ENCODE peak calls at places on chromosomes 5 and 9, in six cellular contexts. Z is Peyer's patch, B is A549, A is body of pancreas, R is adrenal gland, S is esophagus squamous epithelium. M is an unnamed sample.

GRCh38 chr9:137406876-137407589 is 15.9 kb downstream of the EXD3 start:
- DNase-seq in R (peak), A (peak), Z (peak), B (peak), S (no peak), M (no peak)

GRCh38 chr5:154485092-154485491 is 7.1 kb upstream of the HAND1 start:
- DNase-seq in S (no peak), B (no peak), Z (no peak), A (no peak), R (no peak), M (no peak)

GRCh38 chr9:134391319-134392231 is 65.3 kb downstream of the RXRA start:
- DNase-seq in S (no peak), R (no peak), B (no peak), A (no peak), Z (peak), M (no peak)

GRCh38 chr9:10525972-10526371 is 86.8 kb downstream of the PTPRD start:
- DNase-seq in B (no peak), Z (no peak), R (no peak), S (no peak), A (no peak), M (no peak)

GRCh38 chr9:89362647-89363310 is 44.5 kb downstream of the SECISBP2 start:
- DNase-seq in S (no peak), B (no peak), A (no peak), R (no peak), Z (peak), M (no peak)

GRCh38 chr5:93192683-93193082 is 388.3 kb downstream of the NR2F1-AS1 start:
- DNase-seq in B (no peak), R (no peak), S (no peak), Z (no peak), A (no peak), M (no peak)

GRCh38 chr9:128412120-128412790 is 8.4 kb upstream of the CERCAM start:
- DNase-seq in Z (peak), R (peak), B (peak), A (peak), S (no peak), M (peak)

GRCh38 chr9:95494416-95495371 is 22.1 kb downstream of the PTCH1 start:
- DNase-seq in B (no peak), Z (peak), R (peak), S (no peak), A (peak), M (no peak)

GRCh38 chr9:108956098-108956533 is 21.9 kb downstream of the ABITRAM start:
- DNase-seq in A (no peak), B (no peak), Z (no peak), S (no peak), R (no peak), M (no peak)

GRCh38 chr9:127109212-127109711 is 13.2 kb downstream of the ANGPTL2 start:
- DNase-seq in S (no peak), Z (no peak), B (peak), R (no peak), A (no peak), M (no peak)

GRCh38 chr5:9069650-9070049 is 476.2 kb downstream of the SEMA5A start:
- DNase-seq in R (no peak), S (no peak), B (no peak), Z (no peak), A (no peak), M (no peak)

GRCh38 chr5:88942967-88943291 is 59.9 kb upstream of the MEF2C start:
- DNase-seq in R (no peak), S (no peak), A (no peak), Z (no peak), B (no peak), M (no peak)

GRCh38 chr9:106930477-106930876 is 67.5 kb downstream of the ZNF462 start:
- DNase-seq in A (peak), B (no peak), Z (no peak), S (no peak), R (no peak), M (no peak)

GRCh38 chr5:23507278-23507685 is at the start of gene PRDM9:
- DNase-seq in S (no peak), B (peak), A (peak), Z (no peak), R (peak), M (no peak)

GRCh38 chr5:98905857-98906688 is 22.7 kb downstream of the CHD1 start:
- DNase-seq in R (no peak), S (no peak), B (peak), Z (no peak), A (no peak), M (no peak)

GRCh38 chr9:126000256-126000655 is 253.1 kb downstream of the PBX3 start:
- DNase-seq in A (no peak), Z (no peak), B (no peak), S (no peak), R (no peak), M (no peak)

GRCh38 chr5:142826741-142827492 is 56.7 kb downstream of the ARHGAP26 start:
- DNase-seq in B (peak), R (no peak), A (peak), Z (peak), S (no peak), M (peak)

GRCh38 chr9:22044583-22044982 is 35.5 kb upstream of the CDKN2B start:
- DNase-seq in R (no peak), S (no peak), Z (no peak), B (no peak), A (no peak), M (no peak)

GRCh38 chr9:113056191-113057106 is at the start of gene ZFP37:
- DNase-seq in B (peak), S (peak), R (peak), A (peak), Z (peak), M (peak)

GRCh38 chr9:100534401-100534800 is 43.5 kb upstream of the CAVIN4 start:
- DNase-seq in S (no peak), Z (no peak), R (no peak), B (no peak), A (no peak), M (no peak)

GRCh38 chr9:98109052-98109451 is 10.0 kb downstream of the TRIM14 start:
- DNase-seq in R (no peak), S (no peak), B (no peak), A (no peak), Z (no peak), M (no peak)

GRCh38 chr9:19372576-19372975 is 7.5 kb downstream of the RPS6 start:
- DNase-seq in R (no peak), A (no peak), Z (no peak), S (no peak), B (no peak), M (no peak)
- TF ChIP-seq POLR2A in R (no peak), A (no peak), Z (no peak), S (no peak), B (no peak), M (no peak)

GRCh38 chr5:172114875-172115422 is 73.1 kb downstream of the STK10 start:
- DNase-seq in B (no peak), R (no peak), A (peak), Z (peak), S (peak), M (no peak)
- TF ChIP-seq POLR2A in B (no peak), R (no peak), A (no peak), Z (no peak), S (no peak), M (no peak)

GRCh38 chr5:10733426-10733825 is 27.6 kb downstream of the DAP start:
- DNase-seq in R (no peak), Z (no peak), B (no peak), S (no peak), A (no peak), M (no peak)

GRCh38 chr5:10734832-10735231 is 26.2 kb downstream of the DAP start:
- DNase-seq in Z (no peak), B (no peak), R (no peak), A (no peak), S (no peak), M (no peak)

GRCh38 chr5:10735569-10736255 is 25.3 kb downstream of the DAP start:
- DNase-seq in B (no peak), Z (peak), R (no peak), A (peak), S (no peak), M (no peak)

GRCh38 chr5:10736354-10736753 is 24.7 kb downstream of the DAP start:
- DNase-seq in Z (no peak), R (no peak), A (no peak), S (no peak), B (no peak), M (no peak)

GRCh38 chr5:10734050-10734709 is 26.9 kb downstream of the DAP start:
- DNase-seq in A (no peak), R (no peak), S (no peak), B (no peak), Z (no peak), M (no peak)
- TF ChIP-seq POLR2A in A (no peak), R (no peak), S (no peak), B (no peak), Z (no peak), M (no peak)

GRCh38 chr9:34328983-34329832 is at the start of the genes KIF24 and NUDT2:
- DNase-seq in R (peak), A (peak), Z (peak), S (peak), B (peak), M (peak)
- TF ChIP-seq POLR2A in R (peak), A (peak), Z (peak), S (peak), B (peak), M (peak)

DNA sequence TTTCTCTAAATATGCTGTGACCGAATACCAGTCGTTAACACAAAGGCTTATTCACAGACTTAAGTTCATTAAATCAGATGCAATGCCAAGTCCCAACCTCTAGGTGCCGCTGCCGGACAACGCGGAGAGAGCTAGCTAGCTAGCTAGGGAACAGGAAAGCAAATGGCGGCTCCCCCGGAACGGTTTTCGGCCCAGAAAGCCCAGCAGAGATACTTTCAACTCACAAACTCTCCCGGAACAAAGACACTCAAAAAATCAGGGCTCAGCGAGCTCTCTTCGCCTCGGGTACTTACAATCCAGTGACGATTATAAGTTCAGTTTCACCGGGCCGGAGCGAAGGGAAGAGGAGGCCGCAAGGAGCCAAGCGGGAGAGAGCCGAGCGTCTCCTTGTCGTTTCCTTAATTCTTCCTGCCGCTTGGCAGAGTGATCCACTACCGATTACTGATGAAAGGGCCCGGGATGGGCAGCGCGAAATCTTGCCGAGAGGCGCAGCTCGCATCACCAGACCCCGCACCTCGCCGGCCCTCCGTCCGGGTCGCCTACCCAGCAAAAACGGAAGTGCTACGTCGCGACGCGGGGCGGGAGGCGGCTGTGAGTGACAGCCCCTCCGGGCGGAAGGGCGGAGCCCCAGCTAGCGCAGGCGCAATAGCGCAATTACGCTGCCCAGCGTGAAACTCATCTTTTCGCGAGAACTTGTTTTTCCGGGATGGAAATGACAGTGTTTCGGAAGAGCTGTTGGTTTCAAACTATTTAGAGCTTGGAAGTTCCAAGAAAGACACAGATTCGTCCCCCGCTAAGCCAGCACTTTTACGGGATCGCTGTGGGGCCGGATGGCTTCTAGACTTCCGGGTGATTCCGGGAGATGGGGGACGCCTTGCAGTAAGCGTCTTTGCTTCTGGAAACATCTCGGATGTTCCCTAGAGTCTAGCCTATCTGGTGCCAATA is at the start of gene TAF7:
- DNase-seq in S (peak), B (peak), Z (peak), R (peak), A (peak), M (peak)
- TF ChIP-seq POLR2A in S (peak), B (peak), Z (peak), R (peak), A (peak), M (peak)

M was measured in H54.